ENCODE peak calls at places on chromosomes 4 and X, in ten cellular contexts. One of them, this sample, is unnamed.

GRCh38 chr4:47219586-47219985 is 188.2 kb downstream of the GABRB1 start:
- DNase-seq in epithelial cell of esophagus: no peak
- DNase-seq in SW480: no peak
- DNase-seq in NCI-H2171 treated with DMSO at 0.1 percent for 48 hours: no peak
- DNase-seq in stimulated activated CD8-positive, alpha-beta memory T cell treated with anti-CD3 and anti-CD28 coated beads, Interleukin-12 subunit alpha, Interleukin-12 subunit beta, amount 100 ng/mL, for 4 hours: no peak
- DNase-seq in left colon: no peak
- DNase-seq in NCI-H82: no peak
- DNase-seq in NCI-H1092 treated with DMSO at 0.1 percent for 48 hours: no peak
- DNase-seq in iris pigment epithelial cell: peak
- DNase-seq in hypothalamus: no peak
- DNase-seq in this sample: no peak

GRCh38 chr4:1490011-1490905 is 84.0 kb upstream of the NKX1-1 start:
- DNase-seq in epithelial cell of esophagus: no peak
- DNase-seq in SW480: no peak
- DNase-seq in NCI-H2171 treated with DMSO at 0.1 percent for 48 hours: no peak
- DNase-seq in stimulated activated CD8-positive, alpha-beta memory T cell treated with anti-CD3 and anti-CD28 coated beads, Interleukin-12 subunit alpha, Interleukin-12 subunit beta, amount 100 ng/mL, for 4 hours: no peak
- DNase-seq in left colon: no peak
- DNase-seq in NCI-H82: no peak
- DNase-seq in NCI-H1092 treated with DMSO at 0.1 percent for 48 hours: no peak
- DNase-seq in iris pigment epithelial cell: no peak
- DNase-seq in hypothalamus: no peak
- DNase-seq in this sample: no peak

GRCh38 chr4:81604683-81605082 is 133.0 kb upstream of the RASGEF1B start:
- DNase-seq in epithelial cell of esophagus: no peak
- DNase-seq in SW480: no peak
- DNase-seq in NCI-H2171 treated with DMSO at 0.1 percent for 48 hours: no peak
- DNase-seq in stimulated activated CD8-positive, alpha-beta memory T cell treated with anti-CD3 and anti-CD28 coated beads, Interleukin-12 subunit alpha, Interleukin-12 subunit beta, amount 100 ng/mL, for 4 hours: no peak
- DNase-seq in left colon: no peak
- DNase-seq in NCI-H82: no peak
- DNase-seq in NCI-H1092 treated with DMSO at 0.1 percent for 48 hours: no peak
- DNase-seq in iris pigment epithelial cell: no peak
- DNase-seq in hypothalamus: no peak
- DNase-seq in this sample: peak

GRCh38 chr4:38523524-38524448 is 140.2 kb upstream of the KLF3 start:
- DNase-seq in epithelial cell of esophagus: peak
- DNase-seq in SW480: no peak
- DNase-seq in NCI-H2171 treated with DMSO at 0.1 percent for 48 hours: no peak
- DNase-seq in stimulated activated CD8-positive, alpha-beta memory T cell treated with anti-CD3 and anti-CD28 coated beads, Interleukin-12 subunit alpha, Interleukin-12 subunit beta, amount 100 ng/mL, for 4 hours: no peak
- DNase-seq in left colon: no peak
- DNase-seq in NCI-H82: no peak
- DNase-seq in NCI-H1092 treated with DMSO at 0.1 percent for 48 hours: no peak
- DNase-seq in iris pigment epithelial cell: peak
- DNase-seq in hypothalamus: no peak
- DNase-seq in this sample: no peak

GRCh38 chrX:15299945-15300851 is 15.2 kb downstream of the ASB11 start:
- DNase-seq in epithelial cell of esophagus: peak
- DNase-seq in SW480: peak
- DNase-seq in NCI-H2171 treated with DMSO at 0.1 percent for 48 hours: peak
- DNase-seq in stimulated activated CD8-positive, alpha-beta memory T cell treated with anti-CD3 and anti-CD28 coated beads, Interleukin-12 subunit alpha, Interleukin-12 subunit beta, amount 100 ng/mL, for 4 hours: no peak
- DNase-seq in left colon: no peak
- DNase-seq in NCI-H82: peak
- DNase-seq in NCI-H1092 treated with DMSO at 0.1 percent for 48 hours: no peak
- DNase-seq in iris pigment epithelial cell: peak
- DNase-seq in hypothalamus: no peak
- DNase-seq in this sample: peak

GRCh38 chr4:165383757-165384156 is 4.9 kb downstream of the CPE start:
- DNase-seq in epithelial cell of esophagus: peak
- DNase-seq in SW480: no peak
- DNase-seq in NCI-H2171 treated with DMSO at 0.1 percent for 48 hours: peak
- DNase-seq in stimulated activated CD8-positive, alpha-beta memory T cell treated with anti-CD3 and anti-CD28 coated beads, Interleukin-12 subunit alpha, Interleukin-12 subunit beta, amount 100 ng/mL, for 4 hours: no peak
- DNase-seq in left colon: no peak
- DNase-seq in NCI-H82: peak
- DNase-seq in NCI-H1092 treated with DMSO at 0.1 percent for 48 hours: no peak
- DNase-seq in iris pigment epithelial cell: no peak
- DNase-seq in hypothalamus: no peak
- DNase-seq in this sample: peak

GRCh38 chr4:41203169-41203568 is 11.2 kb downstream of the APBB2 start:
- DNase-seq in epithelial cell of esophagus: no peak
- DNase-seq in SW480: no peak
- DNase-seq in NCI-H2171 treated with DMSO at 0.1 percent for 48 hours: no peak
- DNase-seq in stimulated activated CD8-positive, alpha-beta memory T cell treated with anti-CD3 and anti-CD28 coated beads, Interleukin-12 subunit alpha, Interleukin-12 subunit beta, amount 100 ng/mL, for 4 hours: no peak
- DNase-seq in left colon: no peak
- DNase-seq in NCI-H82: no peak
- DNase-seq in NCI-H1092 treated with DMSO at 0.1 percent for 48 hours: no peak
- DNase-seq in iris pigment epithelial cell: peak
- DNase-seq in hypothalamus: no peak
- DNase-seq in this sample: no peak

GRCh38 chr4:109313168-109314133 is 11.0 kb upstream of the COL25A1 start:
- DNase-seq in epithelial cell of esophagus: no peak
- DNase-seq in SW480: no peak
- DNase-seq in NCI-H2171 treated with DMSO at 0.1 percent for 48 hours: no peak
- DNase-seq in stimulated activated CD8-positive, alpha-beta memory T cell treated with anti-CD3 and anti-CD28 coated beads, Interleukin-12 subunit alpha, Interleukin-12 subunit beta, amount 100 ng/mL, for 4 hours: no peak
- DNase-seq in left colon: no peak
- DNase-seq in NCI-H82: no peak
- DNase-seq in NCI-H1092 treated with DMSO at 0.1 percent for 48 hours: no peak
- DNase-seq in iris pigment epithelial cell: no peak
- DNase-seq in hypothalamus: no peak
- DNase-seq in this sample: peak

GRCh38 chr4:128256539-128256938 is 31.1 kb downstream of the PGRMC2 start:
- DNase-seq in epithelial cell of esophagus: no peak
- DNase-seq in SW480: no peak
- DNase-seq in NCI-H2171 treated with DMSO at 0.1 percent for 48 hours: no peak
- DNase-seq in stimulated activated CD8-positive, alpha-beta memory T cell treated with anti-CD3 and anti-CD28 coated beads, Interleukin-12 subunit alpha, Interleukin-12 subunit beta, amount 100 ng/mL, for 4 hours: no peak
- DNase-seq in left colon: no peak
- DNase-seq in NCI-H82: no peak
- DNase-seq in NCI-H1092 treated with DMSO at 0.1 percent for 48 hours: no peak
- DNase-seq in iris pigment epithelial cell: no peak
- DNase-seq in hypothalamus: no peak
- DNase-seq in this sample: no peak

GRCh38 chr4:121304843-121305348 is 75.9 kb downstream of the QRFPR start:
- DNase-seq in epithelial cell of esophagus: no peak
- DNase-seq in SW480: no peak
- DNase-seq in NCI-H2171 treated with DMSO at 0.1 percent for 48 hours: no peak
- DNase-seq in stimulated activated CD8-positive, alpha-beta memory T cell treated with anti-CD3 and anti-CD28 coated beads, Interleukin-12 subunit alpha, Interleukin-12 subunit beta, amount 100 ng/mL, for 4 hours: no peak
- DNase-seq in left colon: peak
- DNase-seq in NCI-H82: no peak
- DNase-seq in NCI-H1092 treated with DMSO at 0.1 percent for 48 hours: no peak
- DNase-seq in iris pigment epithelial cell: no peak
- DNase-seq in hypothalamus: no peak
- DNase-seq in this sample: no peak

GRCh38 chr4:6047130-6047673 is 29.0 kb upstream of the C4orf50 start:
- DNase-seq in epithelial cell of esophagus: no peak
- DNase-seq in SW480: peak
- DNase-seq in NCI-H2171 treated with DMSO at 0.1 percent for 48 hours: no peak
- DNase-seq in stimulated activated CD8-positive, alpha-beta memory T cell treated with anti-CD3 and anti-CD28 coated beads, Interleukin-12 subunit alpha, Interleukin-12 subunit beta, amount 100 ng/mL, for 4 hours: no peak
- DNase-seq in left colon: no peak
- DNase-seq in NCI-H82: no peak
- DNase-seq in NCI-H1092 treated with DMSO at 0.1 percent for 48 hours: no peak
- DNase-seq in iris pigment epithelial cell: no peak
- DNase-seq in hypothalamus: no peak
- DNase-seq in this sample: peak

GRCh38 chr4:78984593-78984992 is 45.4 kb upstream of the PAQR3 start:
- DNase-seq in epithelial cell of esophagus: no peak
- DNase-seq in SW480: no peak
- DNase-seq in NCI-H2171 treated with DMSO at 0.1 percent for 48 hours: no peak
- DNase-seq in stimulated activated CD8-positive, alpha-beta memory T cell treated with anti-CD3 and anti-CD28 coated beads, Interleukin-12 subunit alpha, Interleukin-12 subunit beta, amount 100 ng/mL, for 4 hours: no peak
- DNase-seq in left colon: no peak
- DNase-seq in NCI-H82: no peak
- DNase-seq in NCI-H1092 treated with DMSO at 0.1 percent for 48 hours: peak
- DNase-seq in iris pigment epithelial cell: no peak
- DNase-seq in hypothalamus: no peak
- DNase-seq in this sample: no peak

GRCh38 chr4:139278956-139279722 is 886 bp downstream of the MGARP start:
- DNase-seq in epithelial cell of esophagus: no peak
- DNase-seq in SW480: no peak
- DNase-seq in NCI-H2171 treated with DMSO at 0.1 percent for 48 hours: no peak
- DNase-seq in stimulated activated CD8-positive, alpha-beta memory T cell treated with anti-CD3 and anti-CD28 coated beads, Interleukin-12 subunit alpha, Interleukin-12 subunit beta, amount 100 ng/mL, for 4 hours: no peak
- DNase-seq in left colon: no peak
- DNase-seq in NCI-H82: no peak
- DNase-seq in NCI-H1092 treated with DMSO at 0.1 percent for 48 hours: no peak
- DNase-seq in iris pigment epithelial cell: peak
- DNase-seq in hypothalamus: no peak
- DNase-seq in this sample: peak

GRCh38 chr4:2318885-2319284 is 57.0 kb upstream of the MXD4 start:
- DNase-seq in epithelial cell of esophagus: no peak
- DNase-seq in SW480: no peak
- DNase-seq in NCI-H2171 treated with DMSO at 0.1 percent for 48 hours: no peak
- DNase-seq in stimulated activated CD8-positive, alpha-beta memory T cell treated with anti-CD3 and anti-CD28 coated beads, Interleukin-12 subunit alpha, Interleukin-12 subunit beta, amount 100 ng/mL, for 4 hours: no peak
- DNase-seq in left colon: no peak
- DNase-seq in NCI-H82: no peak
- DNase-seq in NCI-H1092 treated with DMSO at 0.1 percent for 48 hours: no peak
- DNase-seq in iris pigment epithelial cell: no peak
- DNase-seq in hypothalamus: no peak
- DNase-seq in this sample: no peak

GRCh38 chr4:6992728-6993655 is 50.2 kb upstream of the TADA2B start:
- DNase-seq in epithelial cell of esophagus: peak
- DNase-seq in SW480: peak
- DNase-seq in NCI-H2171 treated with DMSO at 0.1 percent for 48 hours: no peak
- DNase-seq in stimulated activated CD8-positive, alpha-beta memory T cell treated with anti-CD3 and anti-CD28 coated beads, Interleukin-12 subunit alpha, Interleukin-12 subunit beta, amount 100 ng/mL, for 4 hours: no peak
- DNase-seq in left colon: no peak
- DNase-seq in NCI-H82: no peak
- DNase-seq in NCI-H1092 treated with DMSO at 0.1 percent for 48 hours: no peak
- DNase-seq in iris pigment epithelial cell: peak
- DNase-seq in hypothalamus: no peak
- DNase-seq in this sample: no peak

GRCh38 chr4:111689214-111689613 is 456.0 kb upstream of the FAM241A start:
- DNase-seq in epithelial cell of esophagus: peak
- DNase-seq in SW480: no peak
- DNase-seq in NCI-H2171 treated with DMSO at 0.1 percent for 48 hours: no peak
- DNase-seq in stimulated activated CD8-positive, alpha-beta memory T cell treated with anti-CD3 and anti-CD28 coated beads, Interleukin-12 subunit alpha, Interleukin-12 subunit beta, amount 100 ng/mL, for 4 hours: no peak
- DNase-seq in left colon: no peak
- DNase-seq in NCI-H82: no peak
- DNase-seq in NCI-H1092 treated with DMSO at 0.1 percent for 48 hours: no peak
- DNase-seq in iris pigment epithelial cell: peak
- DNase-seq in hypothalamus: no peak
- DNase-seq in this sample: no peak

GRCh38 chr4:180086480-180087170 is 2156.6 kb upstream of the TENM3 start:
- DNase-seq in epithelial cell of esophagus: no peak
- DNase-seq in SW480: no peak
- DNase-seq in NCI-H2171 treated with DMSO at 0.1 percent for 48 hours: no peak
- DNase-seq in stimulated activated CD8-positive, alpha-beta memory T cell treated with anti-CD3 and anti-CD28 coated beads, Interleukin-12 subunit alpha, Interleukin-12 subunit beta, amount 100 ng/mL, for 4 hours: no peak
- DNase-seq in left colon: no peak
- DNase-seq in NCI-H82: no peak
- DNase-seq in NCI-H1092 treated with DMSO at 0.1 percent for 48 hours: no peak
- DNase-seq in iris pigment epithelial cell: no peak
- DNase-seq in hypothalamus: no peak
- DNase-seq in this sample: no peak

GRCh38 chrX:72604112-72604511 is 31.5 kb upstream of the HDAC8 start:
- DNase-seq in epithelial cell of esophagus: no peak
- DNase-seq in SW480: no peak
- DNase-seq in NCI-H2171 treated with DMSO at 0.1 percent for 48 hours: no peak
- DNase-seq in stimulated activated CD8-positive, alpha-beta memory T cell treated with anti-CD3 and anti-CD28 coated beads, Interleukin-12 subunit alpha, Interleukin-12 subunit beta, amount 100 ng/mL, for 4 hours: no peak
- DNase-seq in left colon: no peak
- DNase-seq in NCI-H82: no peak
- DNase-seq in NCI-H1092 treated with DMSO at 0.1 percent for 48 hours: no peak
- DNase-seq in iris pigment epithelial cell: no peak
- DNase-seq in hypothalamus: no peak
- DNase-seq in this sample: no peak

GRCh38 chr4:151990201-151990600 is 229.4 kb upstream of the GATB start:
- DNase-seq in epithelial cell of esophagus: peak
- DNase-seq in SW480: peak
- DNase-seq in NCI-H2171 treated with DMSO at 0.1 percent for 48 hours: no peak
- DNase-seq in stimulated activated CD8-positive, alpha-beta memory T cell treated with anti-CD3 and anti-CD28 coated beads, Interleukin-12 subunit alpha, Interleukin-12 subunit beta, amount 100 ng/mL, for 4 hours: no peak
- DNase-seq in left colon: no peak
- DNase-seq in NCI-H82: no peak
- DNase-seq in NCI-H1092 treated with DMSO at 0.1 percent for 48 hours: no peak
- DNase-seq in iris pigment epithelial cell: peak
- DNase-seq in hypothalamus: no peak
- DNase-seq in this sample: peak

GRCh38 chr4:17647176-17647806 is 32.9 kb downstream of the MED28 start:
- DNase-seq in epithelial cell of esophagus: no peak
- DNase-seq in SW480: no peak
- DNase-seq in NCI-H2171 treated with DMSO at 0.1 percent for 48 hours: no peak
- DNase-seq in stimulated activated CD8-positive, alpha-beta memory T cell treated with anti-CD3 and anti-CD28 coated beads, Interleukin-12 subunit alpha, Interleukin-12 subunit beta, amount 100 ng/mL, for 4 hours: no peak
- DNase-seq in left colon: no peak
- DNase-seq in NCI-H82: no peak
- DNase-seq in NCI-H1092 treated with DMSO at 0.1 percent for 48 hours: no peak
- DNase-seq in iris pigment epithelial cell: no peak
- DNase-seq in hypothalamus: no peak
- DNase-seq in this sample: no peak

GRCh38 chr4:2009651-2010233 is 968 bp upstream of the NELFA start:
- DNase-seq in epithelial cell of esophagus: peak
- DNase-seq in SW480: peak
- DNase-seq in NCI-H2171 treated with DMSO at 0.1 percent for 48 hours: peak
- DNase-seq in stimulated activated CD8-positive, alpha-beta memory T cell treated with anti-CD3 and anti-CD28 coated beads, Interleukin-12 subunit alpha, Interleukin-12 subunit beta, amount 100 ng/mL, for 4 hours: peak
- DNase-seq in left colon: peak
- DNase-seq in NCI-H82: peak
- DNase-seq in NCI-H1092 treated with DMSO at 0.1 percent for 48 hours: peak
- DNase-seq in iris pigment epithelial cell: peak
- DNase-seq in hypothalamus: no peak
- DNase-seq in this sample: peak

GRCh38 chr4:123481034-123481433 is 84.4 kb downstream of the SPRY1 start:
- DNase-seq in epithelial cell of esophagus: peak
- DNase-seq in SW480: peak
- DNase-seq in NCI-H2171 treated with DMSO at 0.1 percent for 48 hours: no peak
- DNase-seq in stimulated activated CD8-positive, alpha-beta memory T cell treated with anti-CD3 and anti-CD28 coated beads, Interleukin-12 subunit alpha, Interleukin-12 subunit beta, amount 100 ng/mL, for 4 hours: no peak
- DNase-seq in left colon: no peak
- DNase-seq in NCI-H82: no peak
- DNase-seq in NCI-H1092 treated with DMSO at 0.1 percent for 48 hours: no peak
- DNase-seq in iris pigment epithelial cell: peak
- DNase-seq in hypothalamus: no peak
- DNase-seq in this sample: no peak

GRCh38 chr4:122692641-122693520 is 39.6 kb upstream of the BBS12 start:
- DNase-seq in epithelial cell of esophagus: no peak
- DNase-seq in SW480: no peak
- DNase-seq in NCI-H2171 treated with DMSO at 0.1 percent for 48 hours: no peak
- DNase-seq in stimulated activated CD8-positive, alpha-beta memory T cell treated with anti-CD3 and anti-CD28 coated beads, Interleukin-12 subunit alpha, Interleukin-12 subunit beta, amount 100 ng/mL, for 4 hours: no peak
- DNase-seq in left colon: no peak
- DNase-seq in NCI-H82: no peak
- DNase-seq in NCI-H1092 treated with DMSO at 0.1 percent for 48 hours: no peak
- DNase-seq in iris pigment epithelial cell: peak
- DNase-seq in hypothalamus: no peak
- DNase-seq in this sample: no peak

GRCh38 chr4:15262396-15262795 is 165.4 kb upstream of the C1QTNF7 start:
- DNase-seq in epithelial cell of esophagus: peak
- DNase-seq in SW480: no peak
- DNase-seq in NCI-H2171 treated with DMSO at 0.1 percent for 48 hours: no peak
- DNase-seq in stimulated activated CD8-positive, alpha-beta memory T cell treated with anti-CD3 and anti-CD28 coated beads, Interleukin-12 subunit alpha, Interleukin-12 subunit beta, amount 100 ng/mL, for 4 hours: no peak
- DNase-seq in left colon: no peak
- DNase-seq in NCI-H82: no peak
- DNase-seq in NCI-H1092 treated with DMSO at 0.1 percent for 48 hours: no peak
- DNase-seq in iris pigment epithelial cell: peak
- DNase-seq in hypothalamus: no peak
- DNase-seq in this sample: no peak

GRCh38 chr4:14333616-14334015 is 668.7 kb upstream of the CPEB2 start:
- DNase-seq in epithelial cell of esophagus: peak
- DNase-seq in SW480: no peak
- DNase-seq in NCI-H2171 treated with DMSO at 0.1 percent for 48 hours: no peak
- DNase-seq in stimulated activated CD8-positive, alpha-beta memory T cell treated with anti-CD3 and anti-CD28 coated beads, Interleukin-12 subunit alpha, Interleukin-12 subunit beta, amount 100 ng/mL, for 4 hours: no peak
- DNase-seq in left colon: no peak
- DNase-seq in NCI-H82: no peak
- DNase-seq in NCI-H1092 treated with DMSO at 0.1 percent for 48 hours: no peak
- DNase-seq in iris pigment epithelial cell: no peak
- DNase-seq in hypothalamus: no peak
- DNase-seq in this sample: no peak

GRCh38 chr4:169617306-169617705 is 3.1 kb upstream of the CLCN3 start:
- DNase-seq in epithelial cell of esophagus: no peak
- DNase-seq in SW480: no peak
- DNase-seq in NCI-H2171 treated with DMSO at 0.1 percent for 48 hours: no peak
- DNase-seq in stimulated activated CD8-positive, alpha-beta memory T cell treated with anti-CD3 and anti-CD28 coated beads, Interleukin-12 subunit alpha, Interleukin-12 subunit beta, amount 100 ng/mL, for 4 hours: no peak
- DNase-seq in left colon: no peak
- DNase-seq in NCI-H82: no peak
- DNase-seq in NCI-H1092 treated with DMSO at 0.1 percent for 48 hours: no peak
- DNase-seq in iris pigment epithelial cell: no peak
- DNase-seq in hypothalamus: no peak
- DNase-seq in this sample: no peak

GRCh38 chr4:122512430-122512829 is 55.9 kb upstream of the IL2 start:
- DNase-seq in epithelial cell of esophagus: no peak
- DNase-seq in SW480: no peak
- DNase-seq in NCI-H2171 treated with DMSO at 0.1 percent for 48 hours: no peak
- DNase-seq in stimulated activated CD8-positive, alpha-beta memory T cell treated with anti-CD3 and anti-CD28 coated beads, Interleukin-12 subunit alpha, Interleukin-12 subunit beta, amount 100 ng/mL, for 4 hours: no peak
- DNase-seq in left colon: no peak
- DNase-seq in NCI-H82: no peak
- DNase-seq in NCI-H1092 treated with DMSO at 0.1 percent for 48 hours: no peak
- DNase-seq in iris pigment epithelial cell: no peak
- DNase-seq in hypothalamus: no peak
- DNase-seq in this sample: no peak

GRCh38 chr4:7723625-7724024 is 216.0 kb downstream of the AFAP1 start:
- DNase-seq in epithelial cell of esophagus: no peak
- DNase-seq in SW480: no peak
- DNase-seq in NCI-H2171 treated with DMSO at 0.1 percent for 48 hours: no peak
- DNase-seq in stimulated activated CD8-positive, alpha-beta memory T cell treated with anti-CD3 and anti-CD28 coated beads, Interleukin-12 subunit alpha, Interleukin-12 subunit beta, amount 100 ng/mL, for 4 hours: no peak
- DNase-seq in left colon: no peak
- DNase-seq in NCI-H82: no peak
- DNase-seq in NCI-H1092 treated with DMSO at 0.1 percent for 48 hours: no peak
- DNase-seq in iris pigment epithelial cell: no peak
- DNase-seq in hypothalamus: no peak
- DNase-seq in this sample: no peak

This sample was measured in mesendoderm.